ENCODE peak calls at places on chromosome 4, in five cellular contexts. T is PC-3, O is GM23338, H is aorta, M is stomach. W is an unnamed sample.

GRCh38 chr4:140609548-140610425 is 41.0 kb upstream of the UCP1 start:
- DNase-seq in H (no peak), O (peak; percentile 59), M (no peak), T (peak; percentile 71), W (peak; percentile 51)

GRCh38 chr4:100651499-100652165 is 133.8 kb upstream of the EMCN start:
- DNase-seq in T (no peak), H (no peak), O (no peak), M (no peak), W (no peak)

GRCh38 chr4:16125571-16126445 is 42.0 kb upstream of the PROM1 start:
- DNase-seq in M (no peak), H (no peak), T (no peak), O (peak; percentile 25), W (no peak)

GRCh38 chr4:106273831-106274230 is 42.2 kb downstream of the TBCK start:
- DNase-seq in O (peak; percentile 31), T (no peak), H (no peak), M (no peak), W (no peak)

GRCh38 chr4:104866809-104867208 is 279.9 kb upstream of the TET2 start:
- DNase-seq in H (no peak), T (no peak), M (no peak), O (no peak), W (no peak)

GRCh38 chr4:172996571-172997216 is 171.9 kb upstream of the GALNT7 start:
- DNase-seq in O (no peak), T (peak; percentile 70), M (no peak), H (no peak), W (peak; percentile 97)

GRCh38 chr4:38795087-38795486 is 9.5 kb downstream of the TLR1 start:
- DNase-seq in H (no peak), O (no peak), T (no peak), M (no peak), W (peak; percentile 88)

GRCh38 chr4:146247356-146247755 is 33.0 kb downstream of the REELD1 start:
- DNase-seq in T (no peak), H (no peak), M (no peak), O (no peak), W (no peak)

GRCh38 chr4:87632469-87632868 is 17.6 kb upstream of the DMP1 start:
- DNase-seq in O (no peak), H (no peak), M (no peak), T (no peak), W (peak; percentile 24)

GRCh38 chr4:42786350-42787070 is 106.0 kb upstream of the GRXCR1 start:
- DNase-seq in O (peak; percentile 53), H (no peak), T (no peak), M (no peak), W (no peak)

GRCh38 chr4:15396157-15396800 is 31.6 kb upstream of the C1QTNF7 start:
- DNase-seq in O (peak; percentile 80), T (peak; percentile 67), H (no peak), M (peak; percentile 32), W (peak; percentile 55)

GRCh38 chr4:131644619-131645018 is 1504.5 kb upstream of the PCDH10 start:
- DNase-seq in O (peak; percentile 79), T (peak; percentile 38), H (no peak), M (no peak), W (peak; percentile 69)

GRCh38 chr4:165009493-165010227 is 22.1 kb upstream of the TRIM60 start:
- DNase-seq in M (no peak), O (no peak), T (no peak), H (no peak), W (no peak)

GRCh38 chr4:136241221-136241986 is 1290.9 kb downstream of the PCDH18 start:
- DNase-seq in M (no peak), H (no peak), O (no peak), T (no peak), W (no peak)

GRCh38 chr4:155608231-155608885 is 58.3 kb upstream of the GUCY1A1 start:
- DNase-seq in H (no peak), O (no peak), M (no peak), T (no peak), W (peak; percentile 7)

GRCh38 chr4:6110681-6111353 is 89.5 kb downstream of the JAKMIP1 start:
- DNase-seq in M (peak; percentile 25), T (no peak), H (peak; percentile 48), O (no peak), W (no peak)

GRCh38 chr4:67575232-67575888 is 16.8 kb downstream of the STAP1 start:
- DNase-seq in M (no peak), T (no peak), O (peak; percentile 55), H (no peak), W (peak; percentile 49)

GRCh38 chr4:20464381-20464780 is 212.7 kb downstream of the SLIT2 start:
- DNase-seq in O (no peak), T (peak; percentile 77), M (no peak), H (no peak), W (peak; percentile 86)

GRCh38 chr4:153116801-153117200 is 87.4 kb upstream of the TRIM2 start:
- DNase-seq in H (no peak), T (no peak), M (no peak), O (no peak), W (no peak)

GRCh38 chr4:139599594-139600374 is 43.8 kb upstream of the SETD7 start:
- DNase-seq in T (peak; percentile 88), O (no peak), M (no peak), H (no peak), W (peak; percentile 97)

GRCh38 chr4:21554510-21554909 is 394.1 kb downstream of the KCNIP4 start:
- DNase-seq in O (no peak), M (no peak), H (no peak), T (no peak), W (no peak)

GRCh38 chr4:145177511-145177905 is 2.9 kb downstream of the OTUD4 start:
- DNase-seq in M (no peak), T (peak; percentile 13), O (no peak), H (no peak), W (peak; percentile 6)

GRCh38 chr4:25088342-25088952 is 57.7 kb upstream of the LGI2 start:
- DNase-seq in M (no peak), O (peak; percentile 47), H (no peak), T (no peak), W (no peak)

GRCh38 chr4:60683953-60684352 is 516.2 kb upstream of the ADGRL3 start:
- DNase-seq in H (no peak), T (peak; percentile 66), M (no peak), O (no peak), W (no peak)

GRCh38 chr4:27027428-27027827 is 166.8 kb downstream of the STIM2 start:
- DNase-seq in H (no peak), M (no peak), O (no peak), T (no peak), W (no peak)

GRCh38 chr4:4519296-4519898 is 22.5 kb downstream of the STX18 start:
- DNase-seq in H (no peak), O (peak; percentile 67), M (no peak), T (peak; percentile 48), W (peak; percentile 29)

GRCh38 chr4:15365641-15366040 is 62.2 kb upstream of the C1QTNF7 start:
- DNase-seq in O (no peak), T (no peak), M (no peak), H (no peak), W (no peak)

GRCh38 chr4:34766935-34767859 is 1477.1 kb downstream of the ARAP2 start:
- DNase-seq in T (peak; percentile 24), M (no peak), H (no peak), O (no peak), W (peak; percentile 1)

GRCh38 chr4:4575284-4576211 is 33.7 kb upstream of the STX18 start:
- DNase-seq in H (peak; percentile 88), O (peak; percentile 93), T (peak; percentile 50), M (peak; percentile 66), W (no peak)

GRCh38 chr4:185238750-185239149 is 29.4 kb downstream of the SNX25 start:
- DNase-seq in M (no peak), H (no peak), T (no peak), O (no peak), W (no peak)

GRCh38 chr4:44684648-44685047 is 6.4 kb downstream of the GUF1 start:
- DNase-seq in H (no peak), O (no peak), T (no peak), M (no peak), W (no peak)

GRCh38 chr4:141636771-141637460 is 533 bp downstream of the IL15 start:
- DNase-seq in H (peak; percentile 85), T (peak; percentile 74), O (peak; percentile 65), M (peak; percentile 58), W (peak; percentile 27)

GRCh38 chr4:120769227-120769626 is 153.3 kb downstream of the PRDM5 start:
- DNase-seq in H (no peak), M (no peak), T (no peak), O (no peak), W (no peak)

GRCh38 chr4:128416921-128417320 is 129.3 kb upstream of the PGRMC2 start:
- DNase-seq in T (peak; percentile 39), M (no peak), O (no peak), H (no peak), W (no peak)

GRCh38 chr4:6022607-6023288 is 4.5 kb upstream of the C4orf50 start:
- DNase-seq in H (no peak), O (no peak), T (no peak), M (no peak), W (no peak)

GRCh38 chr4:170011921-170012628 is 14.1 kb downstream of the MFAP3L start:
- DNase-seq in M (no peak), H (no peak), O (no peak), T (no peak), W (no peak)

DNA sequence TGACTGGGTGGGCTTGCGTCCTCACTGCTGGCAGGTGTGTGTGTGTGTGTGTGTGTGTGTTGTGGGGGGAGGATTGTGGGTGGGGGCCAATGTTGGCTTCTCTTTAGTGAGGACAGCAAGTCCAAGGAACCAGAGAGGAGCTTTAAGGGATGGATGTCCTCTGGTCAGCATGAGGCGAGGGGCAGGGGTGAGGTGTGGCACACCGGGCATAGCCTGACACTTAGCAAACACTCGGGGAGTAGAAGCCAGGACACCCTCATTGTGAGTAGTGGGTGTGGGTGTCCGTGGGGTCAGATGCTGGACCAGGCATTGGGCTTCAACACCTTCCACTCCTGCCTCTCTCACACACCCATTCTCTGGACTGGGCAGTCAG is 2.8 kb downstream of the SORCS2 start:
- DNase-seq in O (no peak), H (peak; percentile 51), T (no peak), M (no peak), W (no peak)
- H3K27me3 ChIP-seq in O (peaks cover 22% of the 10 kb centered on the region), H (no peaks in the 10 kb centered on the region), T (no peaks in the 10 kb centered on the region), M (no peaks in the 10 kb centered on the region), W (peaks cover 29% of the 10 kb centered on the region)

GRCh38 chr4:56544573-56545131 is 39.1 kb downstream of the ARL9 start:
- DNase-seq in M (peak; percentile 90), H (peak; percentile 96), T (peak; percentile 95), O (peak; percentile 87), W (peak; percentile 67)
- H3K4me3 ChIP-seq in M (peak overlapping the region; percentile 38), H (no peak overlapping the region), T (peak overlapping the region; percentile 69), O (peak overlapping the region; percentile 45), W (peak overlapping the region; percentile 29)

GRCh38 chr4:17497890-17498523 is 13.9 kb downstream of the QDPR start:
- DNase-seq in H (no peak), M (no peak), T (no peak), O (no peak), W (no peak)
- H3K36me3 ChIP-seq in H (peaks cover 4% of the 10 kb centered on the region), M (peaks cover 35% of the 10 kb centered on the region), T (peaks cover 10% of the 10 kb centered on the region), O (peaks cover 14% of the 10 kb centered on the region), W (peaks cover 11% of the 10 kb centered on the region)

GRCh38 chr4:95361696-95361965 is 187.1 kb downstream of the UNC5C start:
- DNase-seq in O (no peak), M (no peak), H (no peak), T (no peak), W (no peak)

GRCh38 chr4:95363579-95363965 is 185.2 kb downstream of the UNC5C start:
- DNase-seq in O (no peak), T (no peak), M (no peak), H (no peak), W (no peak)

GRCh38 chr4:95363966-95364365 is 184.8 kb downstream of the UNC5C start:
- DNase-seq in M (no peak), H (no peak), T (no peak), O (no peak), W (peak; percentile 17)

GRCh38 chr4:95362066-95362465 is 186.7 kb downstream of the UNC5C start:
- DNase-seq in T (no peak), M (no peak), H (no peak), O (no peak), W (no peak)

GRCh38 chr4:95362906-95363578 is 185.7 kb downstream of the UNC5C start:
- DNase-seq in O (peak; percentile 79), H (no peak), T (peak; percentile 12), M (no peak), W (no peak)
- H3K27me3 ChIP-seq in O (no peaks in the 10 kb centered on the region), H (no peaks in the 10 kb centered on the region), T (no peaks in the 10 kb centered on the region), M (no peaks in the 10 kb centered on the region), W (no peaks in the 10 kb centered on the region)